ENCODE peak calls at places on chromosome 19, in six cellular contexts. R is left lung; G is colonic mucosa; T is skeletal muscle cell; W is CD8-positive, alpha-beta T cell; D is OCI-LY7. S is an unnamed sample.

GRCh38 chr19:39164289-39164688 is 32.5 kb upstream of the NCCRP1 start:
- DNase-seq in T (no peak), D (no peak), G (no peak), R (peak), W (no peak), S (no peak)

GRCh38 chr19:5309438-5310204 is 31.0 kb downstream of the PTPRS start:
- DNase-seq in R (no peak), G (no peak), D (no peak), T (no peak), W (no peak), S (peak)

GRCh38 chr19:16330368-16330801 is 5.8 kb downstream of the KLF2 start:
- DNase-seq in D (peak), W (peak), T (peak), R (peak), G (peak), S (no peak)

GRCh38 chr19:17333611-17334413 is 843 bp downstream of the ANO8 start:
- DNase-seq in W (peak), R (no peak), T (no peak), G (no peak), D (peak), S (peak)

GRCh38 chr19:50349277-50350057 is 16.0 kb downstream of the NAPSA start:
- DNase-seq in T (no peak), W (no peak), R (no peak), G (no peak), D (peak), S (no peak)

GRCh38 chr19:31351212-31352193 is 2.3 kb upstream of the TSHZ3 start:
- DNase-seq in G (no peak), D (no peak), R (peak), W (no peak), T (no peak), S (no peak)

GRCh38 chr19:42268142-42268703 is 829 bp upstream of the CIC start:
- DNase-seq in R (peak), T (peak), W (peak), G (peak), D (peak), S (peak)

GRCh38 chr19:19543640-19544039 is 5.6 kb downstream of the CILP2 start:
- DNase-seq in G (no peak), R (no peak), T (no peak), D (no peak), W (no peak), S (no peak)

GRCh38 chr19:41869374-41869955 is 7.6 kb upstream of the CD79A start:
- DNase-seq in D (peak), W (no peak), R (no peak), T (no peak), G (no peak), S (no peak)

GRCh38 chr19:6828306-6828697 is 55.8 kb downstream of the VAV1 start:
- DNase-seq in D (no peak), W (no peak), R (no peak), G (no peak), T (no peak), S (no peak)

GRCh38 chr19:3359850-3360493 is 6.4 kb upstream of the NFIC start:
- DNase-seq in D (peak), W (no peak), T (no peak), R (no peak), G (no peak), S (peak)

GRCh38 chr19:7348587-7349230 is at the start of gene ARHGEF18:
- DNase-seq in G (no peak), R (peak), W (peak), D (peak), T (no peak), S (peak)

GRCh38 chr19:7822910-7823515 is 7.0 kb upstream of the EVI5L start:
- DNase-seq in G (no peak), R (no peak), T (no peak), W (no peak), D (no peak), S (peak)

GRCh38 chr19:18915639-18916038 is 3.5 kb downstream of the COPE start:
- DNase-seq in R (no peak), D (peak), T (no peak), G (peak), W (no peak), S (peak)

GRCh38 chr19:3389876-3390361 is 23.5 kb downstream of the NFIC start:
- DNase-seq in W (no peak), G (peak), R (no peak), T (no peak), D (no peak), S (no peak)

GRCh38 chr19:40466219-40467006 is at the start of gene SPTBN4:
- DNase-seq in G (peak), D (no peak), T (no peak), R (peak), W (peak), S (no peak)

GRCh38 chr19:19159534-19159933 is 10.5 kb downstream of the MEF2B start:
- DNase-seq in R (no peak), G (no peak), D (no peak), T (no peak), W (no peak), S (no peak)

GRCh38 chr19:11293468-11294389 is 2.2 kb upstream of the TSPAN16 start:
- DNase-seq in G (peak), R (peak), W (peak), D (peak), T (peak), S (peak)

GRCh38 chr19:29014857-29015436 is 198.0 kb downstream of the UQCRFS1 start:
- DNase-seq in T (no peak), W (no peak), G (no peak), R (no peak), D (no peak), S (no peak)

GRCh38 chr19:3366761-3367571 is 583 bp downstream of the NFIC start:
- DNase-seq in T (no peak), W (no peak), G (peak), D (no peak), R (peak), S (peak)

GRCh38 chr19:51887522-51888498 is at the start of gene ZNF577:
- DNase-seq in R (peak), G (peak), W (peak), T (peak), D (no peak), S (no peak)

GRCh38 chr19:28972144-28972543 is 240.8 kb downstream of the UQCRFS1 start:
- DNase-seq in R (no peak), G (no peak), D (no peak), T (no peak), W (no peak), S (no peak)

GRCh38 chr19:18058208-18059009 is 28.3 kb downstream of the IL12RB1 start:
- DNase-seq in D (peak), T (no peak), W (peak), R (peak), G (peak), S (peak)

GRCh38 chr19:5665781-5666513 is 14.4 kb downstream of the MICOS13 start:
- DNase-seq in G (no peak), T (peak), D (no peak), W (no peak), R (no peak), S (no peak)

GRCh38 chr19:17703823-17704463 is 15.3 kb upstream of the MAP1S start:
- DNase-seq in T (no peak), G (peak), R (peak), D (peak), W (peak), S (peak)

GRCh38 chr19:8504171-8504570 is 1.7 kb upstream of the PRAM1 start:
- DNase-seq in D (no peak), R (no peak), G (no peak), T (no peak), W (no peak), S (peak)

GRCh38 chr19:11597202-11598102 is at the start of gene ZNF627:
- DNase-seq in G (peak), D (peak), W (peak), T (peak), R (peak), S (peak)

S was measured in OCI-M1.